ENCODE peak calls at places on chromosomes 7 and 10, in four cellular contexts. P is aorta, T is tibial artery, D is lower lobe of right lung. I is an unnamed sample.

GRCh38 chr7:36945612-36946400 is 221.5 kb upstream of the AOAH start:
- DNase-seq in P (no peak), T (no peak), D (no peak), I (no peak)

GRCh38 chr7:151851160-151851751 is 25.7 kb downstream of the PRKAG2 start:
- DNase-seq in P (peak; percentile 80), T (peak; percentile 56), D (peak; percentile 75), I (peak; percentile 72)

GRCh38 chr10:97948822-97949221 is 81.6 kb downstream of the CRTAC1 start:
- DNase-seq in P (no peak), T (no peak), D (no peak), I (no peak)

GRCh38 chr7:54581511-54581910 is 39.3 kb downstream of the VSTM2A start:
- DNase-seq in P (no peak), T (no peak), D (no peak), I (no peak)

GRCh38 chr10:11813855-11814557 is 9.2 kb upstream of the PROSER2 start:
- DNase-seq in P (no peak), T (no peak), D (no peak), I (no peak)

GRCh38 chr10:124899151-124899550 is 42.8 kb upstream of the ZRANB1 start:
- DNase-seq in P (no peak), T (no peak), D (no peak), I (no peak)

GRCh38 chr7:69586315-69586714 is 12.0 kb upstream of the AUTS2 start:
- DNase-seq in P (no peak), T (no peak), D (no peak), I (no peak)

GRCh38 chr7:101125989-101126650 is 784 bp upstream of the SERPINE1 start:
- DNase-seq in P (peak; percentile 82), T (peak; percentile 71), D (peak; percentile 60), I (peak; percentile 82)

GRCh38 chr10:91156196-91156595 is 64.3 kb upstream of the PCGF5 start:
- DNase-seq in P (no peak), T (no peak), D (no peak), I (no peak)

GRCh38 chr10:75195035-75195763 is 15.4 kb upstream of the VDAC2 start:
- DNase-seq in P (no peak), T (no peak), D (no peak), I (peak; percentile 4)

GRCh38 chr10:19853839-19854238 is 37.6 kb downstream of the PLXDC2 start:
- DNase-seq in P (peak; percentile 62), T (no peak), D (no peak), I (no peak)

GRCh38 chr7:125355899-125356298 is 426.3 kb upstream of the POT1 start:
- DNase-seq in P (no peak), T (no peak), D (no peak), I (no peak)

GRCh38 chr10:43901744-43902504 is 253.2 kb upstream of the ZNF32 start:
- DNase-seq in P (no peak), T (no peak), D (no peak), I (no peak)

GRCh38 chr10:10055656-10056445 is 961.8 kb upstream of the CELF2 start:
- DNase-seq in P (no peak), T (no peak), D (no peak), I (no peak)

GRCh38 chr7:13099197-13099795 is 411.9 kb downstream of the ARL4A start:
- DNase-seq in P (no peak), T (no peak), D (no peak), I (no peak)

GRCh38 chr7:25240340-25240739 is 12.1 kb upstream of the NPVF start:
- DNase-seq in P (peak; percentile 63), T (peak; percentile 83), D (no peak), I (peak; percentile 65)

GRCh38 chr7:77466455-77466854 is 50.3 kb upstream of the GSAP start:
- DNase-seq in P (no peak), T (no peak), D (no peak), I (no peak)

GRCh38 chr7:79806161-79806734 is 328.4 kb upstream of the GNAI1 start:
- DNase-seq in P (no peak), T (no peak), D (no peak), I (no peak)

GRCh38 chr10:131346456-131346855 is 34.9 kb upstream of the TCERG1L start:
- DNase-seq in P (no peak), T (no peak), D (no peak), I (no peak)

GRCh38 chr10:97407211-97407951 is 6.2 kb upstream of the RRP12 start:
- DNase-seq in P (no peak), T (no peak), D (peak; percentile 76), I (no peak)

GRCh38 chr10:3482200-3482993 is 302.6 kb downstream of the KLF6 start:
- DNase-seq in P (peak; percentile 61), T (peak; percentile 63), D (no peak), I (no peak)